ENCODE peak calls at places on chromosome 20, in seven cellular contexts. V, H, B, N, P, W and D are unnamed samples.

GRCh38 chr20:43987531-43987930 is 72.9 kb downstream of the TOX2 start:
- DNase-seq in V (no peak), H (no peak), B (no peak), N (no peak), P (no peak), W (peak), D (peak)

GRCh38 chr20:24806896-24807676 is 142.0 kb upstream of the CST7 start:
- DNase-seq in V (no peak), H (no peak), B (no peak), N (no peak), P (no peak), W (no peak), D (no peak)

GRCh38 chr20:6731951-6732580 is 35.4 kb upstream of the BMP2 start:
- DNase-seq in V (no peak), H (no peak), B (peak), N (no peak), P (no peak), W (no peak), D (no peak)

GRCh38 chr20:41058007-41058673 is 29.5 kb downstream of the TOP1 start:
- DNase-seq in V (no peak), H (no peak), B (peak), N (peak), P (peak), W (no peak), D (peak)

GRCh38 chr20:30486103-30486478 is 771.4 kb upstream of the DEFB115 start:
- DNase-seq in V (no peak), H (no peak), B (no peak), N (no peak), P (no peak), W (no peak), D (no peak)

GRCh38 chr20:12383770-12384304 is 466.1 kb downstream of the BTBD3 start:
- DNase-seq in V (no peak), H (no peak), B (peak), N (no peak), P (peak), W (peak), D (no peak)

GRCh38 chr20:10282930-10283556 is 64.4 kb downstream of the SNAP25 start:
- DNase-seq in V (no peak), H (no peak), B (no peak), N (peak), P (peak), W (no peak), D (no peak)

GRCh38 chr20:54633903-54634302 is 158.5 kb downstream of the DOK5 start:
- DNase-seq in V (peak), H (no peak), B (no peak), N (no peak), P (no peak), W (no peak), D (no peak)

GRCh38 chr20:38754924-38755323 is 6.7 kb downstream of the ACTR5 start:
- DNase-seq in V (no peak), H (no peak), B (no peak), N (no peak), P (no peak), W (no peak), D (no peak)

GRCh38 chr20:20782221-20782620 is 69.8 kb upstream of the RALGAPA2 start:
- DNase-seq in V (no peak), H (no peak), B (no peak), N (no peak), P (no peak), W (no peak), D (no peak)

GRCh38 chr20:31751126-31751525 is 12.0 kb downstream of the TPX2 start:
- DNase-seq in V (no peak), H (no peak), B (peak), N (no peak), P (no peak), W (no peak), D (no peak)

GRCh38 chr20:21719592-21720214 is 14.2 kb downstream of the PAX1 start:
- DNase-seq in V (peak), H (peak), B (peak), N (peak), P (peak), W (peak), D (peak)

GRCh38 chr20:36440370-36441026 is 100.8 kb upstream of the MYL9 start:
- DNase-seq in V (no peak), H (no peak), B (no peak), N (no peak), P (no peak), W (no peak), D (no peak)

GRCh38 chr20:45997187-45997586 is 11.5 kb upstream of the MMP9 start:
- DNase-seq in V (no peak), H (no peak), B (no peak), N (no peak), P (no peak), W (no peak), D (peak)

GRCh38 chr20:35014537-35014936 is 58.9 kb downstream of the MYH7B start:
- DNase-seq in V (no peak), H (no peak), B (no peak), N (no peak), P (no peak), W (no peak), D (no peak)

GRCh38 chr20:504632-505075 is 38.9 kb downstream of the CSNK2A1 start:
- DNase-seq in V (no peak), H (no peak), B (no peak), N (peak), P (peak), W (no peak), D (no peak)
- TF ChIP-seq EZH2 in V (no peak), H (no peak), B (no peak), N (no peak), P (no peak), W (no peak), D (no peak)

GRCh38 chr20:59972037-59972801 is 14.0 kb downstream of the CDH26 start:
- DNase-seq in V (no peak), H (no peak), B (peak), N (peak), P (peak), W (peak), D (no peak)
- TF ChIP-seq CTCF in V (no peak), H (no peak), B (no peak), N (no peak), P (no peak), W (no peak), D (no peak)

GRCh38 chr20:63253438-63254236 is 626 bp downstream of the NKAIN4 start:
- DNase-seq in V (no peak), H (peak), B (no peak), N (no peak), P (no peak), W (no peak), D (no peak)
- TF ChIP-seq EZH2 in V (no peak), H (peak), B (peak), N (peak), P (no peak), W (no peak), D (peak)

GRCh38 chr20:52536841-52537400 is 345.3 kb upstream of the ZFP64 start:
- DNase-seq in V (no peak), H (no peak), B (peak), N (no peak), P (no peak), W (no peak), D (no peak)

GRCh38 chr20:52540489-52540888 is 348.9 kb upstream of the ZFP64 start:
- DNase-seq in V (no peak), H (no peak), B (no peak), N (no peak), P (no peak), W (no peak), D (no peak)

GRCh38 chr20:52536040-52536439 is 344.5 kb upstream of the ZFP64 start:
- DNase-seq in V (no peak), H (no peak), B (no peak), N (no peak), P (no peak), W (no peak), D (no peak)

GRCh38 chr20:52539891-52540290 is 348.3 kb upstream of the ZFP64 start:
- DNase-seq in V (no peak), H (peak), B (no peak), N (no peak), P (peak), W (no peak), D (peak)
- TF ChIP-seq CTCF in V (no peak), H (peak), B (no peak), N (no peak), P (peak), W (peak), D (peak)

GRCh38 chr20:47638851-47639250 is 137.2 kb downstream of the NCOA3 start:
- DNase-seq in V (no peak), H (no peak), B (no peak), N (no peak), P (no peak), W (no peak), D (no peak)

GRCh38 chr20:47629907-47630306 is 128.2 kb downstream of the NCOA3 start:
- DNase-seq in V (no peak), H (no peak), B (no peak), N (no peak), P (no peak), W (no peak), D (no peak)

GRCh38 chr20:47635256-47635655 is 133.6 kb downstream of the NCOA3 start:
- DNase-seq in V (no peak), H (no peak), B (no peak), N (no peak), P (no peak), W (no peak), D (no peak)
- TF ChIP-seq EZH2 in V (no peak), H (no peak), B (no peak), N (no peak), P (no peak), W (no peak), D (no peak)